ENCODE peak calls at places on chromosome 13, in four cellular contexts. G, V, H and D are unnamed samples.

GRCh38 chr13:75704942-75705320 is 68.8 kb downstream of the LMO7 start:
- DNase-seq in V (no peak), G (no peak), H (no peak), D (no peak)

GRCh38 chr13:47457631-47458030 is 543.4 kb downstream of the SUCLA2 start:
- DNase-seq in G (no peak), V (no peak), H (no peak), D (no peak)

GRCh38 chr13:45872574-45872973 is 21.0 kb upstream of the SIAH3 start:
- DNase-seq in V (no peak), H (peak; percentile 36), G (no peak), D (peak; percentile 82)

GRCh38 chr13:29993716-29994488 is 143.5 kb upstream of the UBL3 start:
- DNase-seq in H (peak; percentile 7), V (no peak), G (no peak), D (no peak)

GRCh38 chr13:98626298-98626940 is 49.5 kb upstream of the STK24 start:
- DNase-seq in G (no peak), H (no peak), V (no peak), D (no peak)

GRCh38 chr13:46181799-46182490 is at the start of gene LCP1:
- DNase-seq in G (no peak), V (peak; percentile 78), H (no peak), D (no peak)

GRCh38 chr13:92727118-92727517 is 499.5 kb upstream of the GPC6 start:
- DNase-seq in G (no peak), H (no peak), V (no peak), D (no peak)

GRCh38 chr13:91409661-91410060 is 11.2 kb downstream of the GPC5 start:
- DNase-seq in V (no peak), H (no peak), G (no peak), D (peak; percentile 68)

GRCh38 chr13:24922390-24923304 is 158.7 kb downstream of the RNF17 start:
- DNase-seq in G (peak; percentile 92), V (peak; percentile 94), H (peak; percentile 99), D (peak; percentile 100)
- TF ChIP-seq CTCF in G (no peak), V (no peak), H (no peak), D (peak; percentile 14)

DNA sequence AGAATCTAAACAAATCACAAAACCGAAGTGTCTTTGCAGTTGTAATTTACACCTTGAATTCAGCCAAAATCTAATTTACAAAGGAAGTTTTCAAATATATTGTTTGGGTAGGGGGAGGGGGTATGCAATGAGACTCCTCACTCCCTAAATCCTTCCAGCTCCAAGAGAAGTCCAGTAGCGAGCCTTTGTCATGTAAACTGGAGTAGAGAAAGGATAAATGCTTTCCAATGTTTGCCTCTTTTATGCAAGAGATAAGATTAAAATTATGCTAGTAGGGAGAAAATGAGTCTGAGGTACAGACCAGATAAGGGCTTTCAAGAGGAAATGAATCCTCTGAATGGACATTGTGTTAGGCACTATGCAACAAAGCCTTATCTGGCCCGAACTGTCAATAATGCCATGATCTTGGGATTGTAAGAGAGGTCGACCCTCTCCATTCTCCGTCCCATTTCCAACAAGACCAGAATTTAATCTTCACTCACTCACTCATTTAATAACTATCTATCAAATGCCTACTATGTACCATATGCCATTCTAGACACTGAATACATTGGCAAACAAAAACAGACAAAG is 199.2 kb downstream of the LACC1 start:
- DNase-seq in G (peak; percentile 17), V (no peak), H (no peak), D (no peak)
- H3K4me3 ChIP-seq in G (peak overlapping the region; percentile 46), V (no peak overlapping the region), H (no peak overlapping the region), D (no peak overlapping the region)

GRCh38 chr13:61094865-61095264 is 320.8 kb downstream of the PCDH20 start:
- DNase-seq in H (no peak), V (no peak), G (no peak), D (no peak)

DNA sequence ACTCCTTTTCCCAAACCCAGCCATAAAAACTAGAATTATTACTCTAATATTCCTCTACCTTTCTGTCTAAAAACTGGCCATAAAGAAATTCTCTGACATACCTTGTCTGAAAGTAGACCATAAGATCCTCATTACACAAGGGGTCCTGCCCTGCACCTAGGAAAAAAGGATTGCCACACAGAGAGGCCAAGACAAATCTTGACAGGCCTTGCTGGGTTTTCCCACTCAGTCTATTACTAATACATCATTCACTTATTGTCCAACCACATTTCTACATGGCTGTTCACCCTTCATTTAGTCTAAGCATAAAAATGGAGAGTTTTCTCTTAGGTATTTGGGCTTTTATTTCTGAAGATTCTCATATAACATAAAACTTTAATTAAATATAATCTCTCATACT is 319.8 kb downstream of the PCDH20 start:
- DNase-seq in G (no peak), V (no peak), H (no peak), D (no peak)
- TF ChIP-seq CTCF in G (no peak), V (no peak), H (no peak), D (no peak)

GRCh38 chr13:36820222-36820621 is 1.2 kb downstream of the RFXAP start:
- DNase-seq in H (no peak), V (no peak), G (no peak), D (no peak)
- H3K4me3 ChIP-seq in H (peak overlapping the region; percentile 66), V (peak overlapping the region; percentile 83), G (peak overlapping the region; percentile 75), D (peak overlapping the region; percentile 69)

DNA sequence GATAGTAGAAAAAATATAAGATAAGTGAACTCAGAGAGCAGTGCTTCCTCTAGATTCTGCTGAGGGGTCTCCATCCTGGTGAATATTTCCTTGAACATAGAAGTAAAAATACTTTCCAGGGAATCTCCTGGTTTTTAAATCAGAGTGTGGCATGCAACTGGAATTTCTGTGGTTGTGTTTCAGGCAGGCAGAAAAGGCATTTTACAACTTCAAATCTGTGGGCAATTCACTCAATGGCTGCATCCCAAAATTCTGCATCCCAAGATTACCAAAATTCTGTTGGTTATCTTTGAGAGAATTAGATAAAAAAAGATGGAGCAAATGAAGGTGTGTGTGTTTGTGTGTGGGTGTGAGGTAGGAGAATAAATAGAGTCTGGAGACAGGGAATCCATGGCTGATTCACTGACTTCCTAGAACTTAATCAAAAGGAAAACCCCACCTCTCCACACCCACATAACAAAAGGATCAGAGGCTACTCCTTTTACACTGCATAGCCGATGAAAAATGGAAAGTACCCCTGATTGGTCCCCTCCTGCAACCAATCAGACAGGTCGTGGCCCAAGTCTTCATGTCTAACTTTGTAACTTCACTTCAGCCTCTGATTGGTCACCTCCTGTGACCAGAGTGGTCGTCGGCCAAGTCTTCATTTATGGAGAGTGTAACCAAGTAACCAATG is 112.9 kb downstream of the DLEU7 start:
- DNase-seq in H (no peak), V (no peak), G (no peak), D (no peak)
- TF ChIP-seq CTCF in H (no peak), V (no peak), G (no peak), D (no peak)